ENCODE peak calls at places on chromosomes 3 and 15, in nine cellular contexts. Q, Y, I, O, E, K, W, D and M are unnamed samples.

GRCh38 chr15:57537072-57537471 is 54.6 kb upstream of the MYZAP start:
- DNase-seq in I (peak; percentile 76), D (no peak), E (peak; percentile 50), Q (no peak), W (peak; percentile 51), Y (peak; percentile 81), O (peak; percentile 68), K (peak; percentile 83), M (peak; percentile 33)

GRCh38 chr15:79090487-79091203 is at the start of gene RASGRF1:
- DNase-seq in D (no peak), Y (peak; percentile 4), Q (peak; percentile 17), E (no peak), W (peak; percentile 40), K (peak; percentile 2), O (no peak), I (no peak), M (no peak)

GRCh38 chr3:70119892-70120291 is 120.4 kb downstream of the SAMMSON start:
- DNase-seq in W (no peak), K (no peak), Y (no peak), D (no peak), E (no peak), Q (no peak), O (no peak), I (no peak), M (no peak)

GRCh38 chr15:96322401-96323249 is 7.9 kb upstream of the NR2F2 start:
- DNase-seq in E (peak; percentile 81), Y (peak; percentile 66), W (peak; percentile 26), K (peak; percentile 43), I (no peak), Q (no peak), O (no peak), D (no peak), M (no peak)

GRCh38 chr15:74376825-74377581 is 9.6 kb upstream of the CYP11A1 start:
- DNase-seq in K (no peak), E (no peak), Q (no peak), I (no peak), W (no peak), Y (no peak), O (no peak), D (no peak), M (no peak)

GRCh38 chr3:17182158-17182557 is 297.4 kb downstream of the PLCL2 start:
- DNase-seq in Y (no peak), W (no peak), Q (no peak), K (no peak), E (no peak), I (no peak), D (no peak), O (no peak), M (no peak)

GRCh38 chr3:40387895-40388254 is 891 bp downstream of the ENTPD3 start:
- DNase-seq in W (no peak), D (no peak), I (no peak), K (no peak), Q (no peak), O (no peak), Y (no peak), E (no peak), M (no peak)

GRCh38 chr3:28726840-28727239 is 378.2 kb upstream of the AZI2 start:
- DNase-seq in D (peak; percentile 76), Y (peak; percentile 14), I (no peak), E (no peak), Q (peak; percentile 52), W (peak; percentile 56), K (peak; percentile 52), O (peak; percentile 35), M (no peak)

GRCh38 chr15:38899300-38899699 is 334.7 kb upstream of the RASGRP1 start:
- DNase-seq in O (no peak), W (no peak), K (peak; percentile 50), Y (peak; percentile 58), I (no peak), Q (no peak), D (no peak), E (no peak), M (no peak)

GRCh38 chr3:111070772-111071256 is 802 bp upstream of the NECTIN3 start:
- DNase-seq in Y (no peak), O (no peak), I (no peak), W (no peak), Q (no peak), E (no peak), K (no peak), D (no peak), M (peak; percentile 63)

GRCh38 chr3:112131111-112131510 is 1.9 kb downstream of the GCSAM start:
- DNase-seq in Q (no peak), W (no peak), D (peak; percentile 61), E (no peak), O (no peak), Y (no peak), K (no peak), I (no peak), M (no peak)
- H3K4me3 ChIP-seq in Q (no peak overlapping the region), W (no peak overlapping the region), D (peak overlapping the region; percentile 80), E (no peak overlapping the region), O (no peak overlapping the region), Y (no peak overlapping the region), K (no peak overlapping the region), I (no peak overlapping the region), M (no peak overlapping the region)

DNA sequence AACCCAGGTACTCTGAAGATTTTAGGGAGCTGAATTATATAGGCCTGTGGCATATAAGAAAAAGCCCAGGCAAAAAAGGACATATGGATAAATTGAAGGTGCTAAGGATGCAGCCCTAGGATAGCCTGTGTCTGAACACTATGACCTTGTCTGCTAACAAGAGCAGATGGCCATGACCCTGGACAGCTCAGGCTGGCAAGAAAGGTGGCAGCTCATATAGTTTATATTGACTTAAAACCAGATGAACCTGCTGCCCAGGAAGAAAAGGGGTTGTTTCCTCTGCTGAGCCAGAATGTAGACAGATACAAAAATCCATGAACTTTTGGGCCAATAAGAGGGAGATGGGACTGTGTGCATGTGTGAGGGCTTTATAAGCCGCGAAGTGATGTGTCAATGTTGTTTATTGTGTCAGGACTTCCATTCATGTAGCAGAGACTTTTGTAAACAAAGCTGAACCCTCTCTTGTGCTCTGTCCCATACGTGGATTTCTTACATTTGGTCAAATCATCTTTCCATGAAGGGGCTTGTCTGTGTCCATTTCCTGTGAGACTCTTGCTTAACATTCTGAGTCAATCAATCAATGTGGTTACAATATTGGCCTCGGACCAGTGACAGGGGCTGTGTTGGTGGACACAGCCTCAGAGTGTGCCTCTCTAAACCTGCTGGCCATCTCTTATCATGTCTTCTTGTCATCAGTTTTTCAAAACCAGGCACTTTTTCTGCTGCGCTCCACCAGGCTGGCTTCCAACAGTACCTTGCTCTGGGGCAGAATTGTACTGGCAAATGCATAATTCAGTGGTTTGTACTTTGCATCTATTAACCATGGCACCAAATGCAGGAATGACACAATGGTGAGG is 321.2 kb downstream of the WDR72 start:
- DNase-seq in K (no peak), O (no peak), E (no peak), Q (no peak), I (no peak), Y (no peak), D (no peak), W (no peak), M (no peak)
- H3K4me3 ChIP-seq in K (no peak overlapping the region), O (no peak overlapping the region), E (no peak overlapping the region), Q (no peak overlapping the region), I (no peak overlapping the region), Y (no peak overlapping the region), D (no peak overlapping the region), W (no peak overlapping the region), M (no peak overlapping the region)

GRCh38 chr3:188581365-188581764 is 427.4 kb downstream of the LPP start:
- DNase-seq in O (no peak), Y (no peak), Q (no peak), E (no peak), K (no peak), D (no peak), W (no peak), I (no peak), M (no peak)
- H3K4me3 ChIP-seq in O (no peak overlapping the region), Y (no peak overlapping the region), Q (no peak overlapping the region), E (no peak overlapping the region), K (no peak overlapping the region), D (peak overlapping the region; percentile 42), W (no peak overlapping the region), I (no peak overlapping the region), M (no peak overlapping the region)

DNA sequence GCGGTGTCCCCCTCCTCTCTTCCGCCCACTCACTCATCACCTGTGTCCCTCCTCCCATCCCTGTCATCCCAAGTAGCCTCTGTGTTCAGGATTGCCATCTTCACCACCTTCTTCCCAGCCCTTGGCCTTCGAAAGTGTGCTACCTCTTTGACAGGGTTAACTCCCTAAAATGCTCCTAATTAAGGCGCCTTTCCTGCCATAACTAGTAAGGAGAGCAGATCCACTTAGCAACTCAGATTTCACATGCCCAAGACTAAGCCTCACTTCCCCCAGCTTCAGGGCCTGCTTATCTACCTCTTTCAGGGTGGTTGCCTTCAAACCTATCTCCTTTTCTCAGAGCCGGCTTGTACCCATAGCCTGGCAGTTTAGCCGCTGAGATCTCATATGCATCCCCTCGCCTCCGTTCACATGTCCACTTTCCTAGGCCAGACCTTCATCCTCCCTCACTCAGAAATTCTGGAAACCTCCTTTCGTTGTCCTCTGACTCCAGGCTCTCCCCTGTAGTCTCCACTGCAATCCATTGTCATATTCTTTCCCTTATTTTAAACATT is 953 bp upstream of the FSTL1 start:
- DNase-seq in D (no peak), O (no peak), Y (no peak), W (no peak), K (no peak), E (no peak), I (no peak), Q (no peak), M (no peak)
- H3K4me3 ChIP-seq in D (no peak overlapping the region), O (no peak overlapping the region), Y (peak overlapping the region; percentile 82), W (no peak overlapping the region), K (peak overlapping the region; percentile 92), E (peak overlapping the region; percentile 78), I (peak overlapping the region; percentile 78), Q (peak overlapping the region; percentile 67), M (peak overlapping the region; percentile 97)